ENCODE peak calls at places on chromosomes 5 and 9, in five cellular contexts. T is upper lobe of right lung, W is suprapubic skin, G is coronary artery, M is HCT116. R is an unnamed sample.

GRCh38 chr9:4581031-4581760 is 80.9 kb upstream of the PLPP6 start:
- DNase-seq in T (no peak), W (no peak), G (no peak), M (no peak), R (no peak)

GRCh38 chr9:95107001-95107749 is 210.3 kb downstream of the FANCC start:
- DNase-seq in T (peak), W (peak), G (no peak), M (no peak), R (peak)

GRCh38 chr9:84668204-84669007 is 1.1 kb upstream of the NTRK2 start:
- DNase-seq in T (peak), W (no peak), G (peak), M (peak), R (no peak)

GRCh38 chr5:147464211-147464610 is 45.7 kb downstream of the DPYSL3 start:
- DNase-seq in T (no peak), W (no peak), G (no peak), M (peak), R (no peak)

GRCh38 chr9:94980947-94981632 is 254.6 kb downstream of the AOPEP start:
- DNase-seq in T (no peak), W (no peak), G (no peak), M (no peak), R (no peak)

GRCh38 chr5:75054110-75054930 is 2.0 kb upstream of the GCNT4 start:
- DNase-seq in T (peak), W (peak), G (peak), M (no peak), R (no peak)

GRCh38 chr5:35924122-35924949 is 14.1 kb downstream of the CAPSL start:
- DNase-seq in T (no peak), W (no peak), G (no peak), M (no peak), R (no peak)

GRCh38 chr9:135076143-135076875 is 11.2 kb upstream of the OLFM1 start:
- DNase-seq in T (peak), W (peak), G (peak), M (no peak), R (no peak)

GRCh38 chr9:96159596-96159995 is 142.4 kb downstream of the HSD17B3 start:
- DNase-seq in T (no peak), W (no peak), G (no peak), M (no peak), R (no peak)

GRCh38 chr9:26375448-26375847 is 517.2 kb downstream of the CAAP1 start:
- DNase-seq in T (no peak), W (no peak), G (no peak), M (no peak), R (no peak)

GRCh38 chr5:151699071-151699901 is 12.6 kb upstream of the SPARC start:
- DNase-seq in T (no peak), W (peak), G (peak), M (no peak), R (peak)

GRCh38 chr9:121357011-121357410 is 13.0 kb downstream of the STOM start:
- DNase-seq in T (no peak), W (no peak), G (no peak), M (no peak), R (no peak)

GRCh38 chr5:169980418-169981053 is at the start of gene INSYN2B:
- DNase-seq in T (no peak), W (peak), G (peak), M (peak), R (peak)

GRCh38 chr5:83509535-83509934 is 38.0 kb downstream of the VCAN start:
- DNase-seq in T (no peak), W (no peak), G (no peak), M (no peak), R (no peak)

GRCh38 chr5:114361724-114362196 is at the start of gene KCNN2:
- DNase-seq in T (peak), W (peak), G (no peak), M (no peak), R (peak)

GRCh38 chr5:134174841-134175839 is 1.6 kb downstream of the SKP1 start:
- DNase-seq in T (no peak), W (no peak), G (no peak), M (no peak), R (no peak)

GRCh38 chr5:93611900-93612898 is 29.2 kb downstream of the NR2F1 start:
- DNase-seq in T (no peak), W (no peak), G (no peak), M (no peak), R (no peak)

GRCh38 chr5:38845555-38846378 is at the start of gene OSMR:
- DNase-seq in T (peak), W (peak), G (peak), M (peak), R (peak)

GRCh38 chr9:133569891-133570651 is 35.6 kb downstream of the ADAMTSL2 start:
- DNase-seq in T (peak), W (no peak), G (no peak), M (no peak), R (no peak)

GRCh38 chr5:72587909-72588308 is 80.7 kb upstream of the ZNF366 start:
- DNase-seq in T (no peak), W (no peak), G (no peak), M (no peak), R (no peak)

GRCh38 chr5:128842241-128842640 is 123.0 kb upstream of the SLC27A6 start:
- DNase-seq in T (no peak), W (no peak), G (no peak), M (no peak), R (no peak)

DNA sequence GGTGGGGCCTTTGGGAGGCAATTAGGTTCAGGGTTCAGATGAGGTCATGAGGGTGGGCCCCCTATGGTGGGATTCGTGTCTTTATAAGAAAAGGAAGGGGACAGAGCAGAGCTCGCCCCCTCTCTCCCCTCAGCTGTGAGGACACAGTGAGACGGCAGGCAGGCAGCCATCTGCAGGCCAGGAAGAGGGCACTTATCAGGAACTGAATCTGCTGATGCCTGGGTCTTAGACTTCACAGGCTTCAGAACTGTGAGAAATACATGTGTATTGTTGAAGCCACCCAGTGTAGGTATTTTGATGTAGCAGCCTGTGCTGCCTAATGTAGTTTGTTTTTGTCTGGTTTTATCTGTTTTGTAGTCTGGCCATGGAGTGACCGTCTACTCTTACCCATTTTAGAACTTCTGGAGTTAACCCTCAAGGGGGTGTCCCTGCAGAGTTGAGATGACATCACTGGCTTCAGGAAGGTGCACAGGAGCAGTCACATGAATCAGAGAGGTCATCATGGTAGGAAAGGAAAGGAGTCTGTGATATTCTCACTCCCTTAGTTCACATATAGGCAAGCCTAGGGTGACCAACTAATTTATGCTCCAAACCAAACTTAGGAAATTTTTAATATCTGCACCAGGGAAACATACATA is 71.0 kb downstream of the LRRC70 start:
- DNase-seq in T (no peak), W (no peak), G (no peak), M (no peak), R (no peak)
- H3K27ac ChIP-seq in T (no peak), W (no peak), G (no peak), M (no peak), R (no peak)

GRCh38 chr9:93268551-93269314 is 84.8 kb downstream of the WNK2 start:
- DNase-seq in T (peak), W (peak), G (no peak), M (no peak), R (no peak)
- H3K4me3 ChIP-seq in T (no peak), W (peak), G (no peak), M (no peak), R (no peak)

GRCh38 chr5:96431376-96432244 is 1.4 kb downstream of the PCSK1 start:
- DNase-seq in T (no peak), W (no peak), G (no peak), M (no peak), R (no peak)

GRCh38 chr5:96432245-96433065 is 593 bp downstream of the PCSK1 start:
- DNase-seq in T (no peak), W (no peak), G (no peak), M (no peak), R (no peak)

GRCh38 chr5:96439477-96440184 is 6.6 kb upstream of the PCSK1 start:
- DNase-seq in T (no peak), W (no peak), G (no peak), M (no peak), R (no peak)

GRCh38 chr5:96433066-96433447 is at the start of gene PCSK1:
- DNase-seq in T (no peak), W (no peak), G (no peak), M (no peak), R (no peak)

DNA sequence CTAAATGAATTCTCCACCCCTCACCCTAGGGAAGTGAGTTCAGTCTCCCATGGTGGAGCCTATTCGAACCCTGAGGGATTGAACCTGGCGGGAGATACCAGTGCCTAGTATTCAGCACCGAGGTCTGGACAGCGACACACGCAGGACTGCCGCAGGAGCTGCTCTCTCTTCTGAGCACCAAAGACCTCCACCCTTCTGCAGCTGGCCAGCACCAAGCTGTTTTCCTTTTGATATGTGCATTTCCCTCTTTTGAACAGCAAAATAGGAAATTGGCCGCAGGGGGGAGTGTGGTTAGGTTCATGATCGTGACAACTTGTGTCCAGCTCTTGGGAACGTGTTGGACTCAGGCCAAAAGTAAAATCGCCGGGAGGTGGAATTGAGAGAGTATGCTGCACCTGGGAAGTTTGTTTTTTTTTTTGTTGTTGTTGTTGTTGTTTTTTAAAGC is 1.2 kb upstream of the PCSK1 start:
- DNase-seq in T (peak), W (no peak), G (no peak), M (peak), R (peak)
- TF ChIP-seq CTCF in T (no peak), W (no peak), G (no peak), M (no peak), R (peak)

GRCh38 chr5:155089649-155090048 is 76.1 kb downstream of the KIF4B start:
- DNase-seq in T (no peak), W (no peak), G (no peak), M (no peak), R (no peak)

GRCh38 chr5:155092318-155092717 is 78.8 kb downstream of the KIF4B start:
- DNase-seq in T (no peak), W (no peak), G (no peak), M (no peak), R (no peak)

GRCh38 chr5:155087036-155087435 is 73.5 kb downstream of the KIF4B start:
- DNase-seq in T (no peak), W (no peak), G (no peak), M (no peak), R (no peak)

GRCh38 chr5:155094455-155094854 is 80.9 kb downstream of the KIF4B start:
- DNase-seq in T (no peak), W (no peak), G (no peak), M (no peak), R (no peak)

DNA sequence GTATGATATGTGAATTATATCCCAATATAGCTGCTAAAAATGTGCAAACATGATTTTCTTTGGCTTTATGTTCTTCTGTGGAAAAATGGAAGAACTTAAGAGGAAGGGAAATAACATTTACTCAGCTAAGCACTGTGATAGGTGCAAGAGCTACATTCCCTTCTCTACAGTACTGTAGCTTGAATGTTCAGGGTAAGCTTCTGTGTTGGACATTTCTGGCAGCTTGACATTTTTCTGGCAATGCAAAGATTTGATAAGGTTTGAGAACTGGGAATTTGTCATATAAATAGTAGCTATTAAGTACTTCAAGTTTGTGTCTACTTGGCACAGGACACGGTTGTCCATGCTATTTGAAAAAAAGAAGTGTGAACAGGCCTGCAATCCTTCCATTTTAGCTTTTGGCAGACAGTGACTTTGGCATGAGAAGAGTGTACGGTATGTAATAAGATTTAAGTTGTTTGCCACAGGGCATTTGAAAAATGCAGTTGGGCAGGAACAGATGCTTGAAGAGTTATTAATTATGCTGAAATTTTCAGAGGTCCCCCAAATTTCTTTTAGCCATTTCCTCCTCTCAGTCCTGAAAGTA is 77.6 kb downstream of the KIF4B start:
- DNase-seq in T (no peak), W (no peak), G (no peak), M (no peak), R (no peak)
- H3K27ac ChIP-seq in T (no peak), W (no peak), G (peak), M (no peak), R (no peak)

GRCh38 chr9:76400534-76401096 is 6.4 kb upstream of the RFK start:
- DNase-seq in T (no peak), W (no peak), G (no peak), M (no peak), R (no peak)

GRCh38 chr9:76401176-76401575 is 7.0 kb upstream of the RFK start:
- DNase-seq in T (no peak), W (no peak), G (no peak), M (no peak), R (no peak)

GRCh38 chr9:76404401-76404800 is 10.2 kb upstream of the RFK start:
- DNase-seq in T (no peak), W (no peak), G (no peak), M (no peak), R (no peak)

GRCh38 chr9:76401580-76402354 is 7.5 kb upstream of the RFK start:
- DNase-seq in T (no peak), W (no peak), G (no peak), M (no peak), R (no peak)

GRCh38 chr9:76403352-76403751 is 9.1 kb upstream of the RFK start:
- DNase-seq in T (no peak), W (no peak), G (no peak), M (peak), R (peak)
- H3K4me3 ChIP-seq in T (peak), W (no peak), G (peak), M (peak), R (no peak)

GRCh38 chr5:10091701-10092100 is 158.0 kb downstream of the ATPSCKMT start:
- DNase-seq in T (no peak), W (no peak), G (no peak), M (no peak), R (no peak)

DNA sequence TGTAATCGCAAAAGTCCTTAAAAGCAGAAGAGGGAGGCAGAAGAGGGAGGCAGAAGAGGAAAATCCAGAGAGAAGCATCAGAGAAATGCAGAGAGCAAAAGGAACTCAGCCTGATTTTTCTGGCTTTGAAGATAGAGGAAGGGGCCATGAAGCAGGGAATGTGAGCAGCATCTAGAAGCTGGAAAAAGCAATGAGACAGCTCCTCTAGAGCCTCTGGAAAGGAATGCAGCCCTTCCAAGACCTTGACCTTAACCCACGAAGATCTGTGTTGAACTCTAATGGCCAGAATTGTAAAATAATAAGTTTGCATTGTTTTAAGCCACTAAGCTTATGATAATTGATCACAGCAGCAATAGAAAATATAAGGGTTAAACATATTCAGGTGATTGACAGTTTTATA is 159.6 kb downstream of the ATPSCKMT start:
- DNase-seq in T (no peak), W (no peak), G (no peak), M (no peak), R (no peak)
- TF ChIP-seq CTCF in T (no peak), W (no peak), G (no peak), M (no peak), R (no peak)

GRCh38 chr9:131500939-131501541 is 1.7 kb upstream of the POMT1 start:
- DNase-seq in T (no peak), W (no peak), G (no peak), M (no peak), R (peak)
- H3K27ac ChIP-seq in T (no peak), W (peak), G (no peak), M (no peak), R (peak)

DNA sequence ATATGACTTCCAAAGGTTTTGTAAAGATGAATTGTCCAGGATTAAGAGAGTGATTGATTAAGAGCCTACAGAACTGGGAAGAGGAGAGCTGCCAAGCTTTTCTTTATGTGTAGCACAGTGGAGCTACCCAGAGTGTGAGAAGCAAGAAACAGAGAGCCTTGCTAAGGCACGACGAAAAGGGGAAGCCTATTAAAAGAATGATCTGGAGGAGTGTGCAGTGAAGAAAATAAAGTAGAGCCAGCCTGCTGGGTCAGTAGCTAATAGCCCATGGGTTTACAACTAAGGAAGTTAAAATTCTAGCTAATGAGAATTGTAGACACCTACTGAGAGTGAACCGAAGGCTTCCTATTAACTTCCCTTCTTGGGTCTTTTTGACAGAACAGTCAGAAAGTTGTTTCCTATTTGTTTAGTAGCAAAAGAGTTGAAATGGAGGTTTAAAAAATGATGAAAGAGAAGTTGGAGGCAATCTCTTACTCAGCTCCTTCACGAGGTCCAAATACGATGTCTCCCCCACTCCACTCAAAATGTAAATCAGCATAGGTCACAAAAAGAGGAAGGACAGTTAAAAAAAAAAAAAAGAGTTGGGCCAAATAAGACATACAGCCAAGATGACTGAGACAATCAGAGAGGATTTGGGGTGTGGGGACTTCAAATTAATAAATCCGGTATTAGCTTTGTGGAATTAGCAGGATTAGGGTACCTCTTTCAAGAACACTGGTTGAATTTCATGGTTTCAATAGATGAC is 902 bp upstream of the PRR16 start:
- DNase-seq in T (no peak), W (no peak), G (no peak), M (no peak), R (no peak)
- H3K4me3 ChIP-seq in T (peak), W (no peak), G (peak), M (no peak), R (no peak)

GRCh38 chr5:159444441-159445082 is 114.3 kb upstream of the IL12B start:
- DNase-seq in T (no peak), W (no peak), G (no peak), M (peak), R (peak)
- TF ChIP-seq CTCF in T (peak), W (no peak), G (peak), M (peak), R (peak)